ENCODE peak calls at places on chromosomes 3 and 15, in four cellular contexts. N, G, B and A are unnamed samples.

GRCh38 chr3:141680620-141681389 is 57.3 kb upstream of the RNF7 start:
- DNase-seq in N (no peak), G (peak; percentile 17), B (no peak), A (peak; percentile 42)

GRCh38 chr3:185409957-185410356 is 47.0 kb downstream of the MAP3K13 start:
- DNase-seq in N (no peak), G (no peak), B (no peak), A (no peak)

GRCh38 chr3:28053759-28054158 is 187.7 kb upstream of the CMC1 start:
- DNase-seq in N (no peak), G (no peak), B (no peak), A (no peak)

GRCh38 chr3:148023994-148024393 is 614.8 kb downstream of the ZIC1 start:
- DNase-seq in N (peak; percentile 80), G (no peak), B (no peak), A (no peak)

GRCh38 chr3:144491333-144491732 is 519.7 kb downstream of the DIPK2A start:
- DNase-seq in N (no peak), G (no peak), B (no peak), A (no peak)

GRCh38 chr3:113283306-113283705 is 71.9 kb downstream of the BOC start:
- DNase-seq in N (no peak), G (no peak), B (no peak), A (no peak)

GRCh38 chr3:66121288-66121687 is 82.6 kb upstream of the MAGI1 start:
- DNase-seq in N (no peak), G (no peak), B (no peak), A (no peak)

GRCh38 chr3:100368421-100368820 is 32.5 kb downstream of the TOMM70 start:
- DNase-seq in N (no peak), G (no peak), B (no peak), A (no peak)

GRCh38 chr15:72796515-72797337 is 13.2 kb upstream of the ADPGK start:
- DNase-seq in N (no peak), G (peak; percentile 31), B (peak; percentile 68), A (no peak)

GRCh38 chr15:26157081-26157480 is 294.0 kb upstream of the ATP10A start:
- DNase-seq in N (no peak), G (no peak), B (no peak), A (no peak)

GRCh38 chr15:31605467-31605931 is 278.9 kb downstream of the KLF13 start:
- DNase-seq in N (no peak), G (no peak), B (no peak), A (no peak)

GRCh38 chr3:114078126-114078525 is 21.6 kb downstream of the QTRT2 start:
- DNase-seq in N (no peak), G (no peak), B (no peak), A (no peak)

GRCh38 chr3:185361920-185362319 is 1.0 kb upstream of the MAP3K13 start:
- DNase-seq in N (no peak), G (no peak), B (no peak), A (no peak)

GRCh38 chr15:78049691-78050440 is 27.6 kb downstream of the TBC1D2B start:
- DNase-seq in N (no peak), G (no peak), B (no peak), A (no peak)

GRCh38 chr3:71062920-71063767 is 520.4 kb downstream of the FOXP1 start:
- DNase-seq in N (no peak), G (no peak), B (no peak), A (no peak)

GRCh38 chr15:69200773-69201745 is 40.6 kb downstream of the GLCE start:
- DNase-seq in N (no peak), G (no peak), B (peak; percentile 36), A (no peak)

GRCh38 chr15:68561901-68562300 is 16.9 kb upstream of the CORO2B start:
- DNase-seq in N (no peak), G (no peak), B (peak; percentile 15), A (no peak)

GRCh38 chr3:56811545-56812202 is 9.9 kb upstream of the ARHGEF3 start:
- DNase-seq in N (no peak), G (no peak), B (no peak), A (no peak)

GRCh38 chr3:174253221-174253620 is 605.9 kb upstream of the NAALADL2 start:
- DNase-seq in N (no peak), G (no peak), B (no peak), A (no peak)